ENCODE peak calls at places on chromosomes 6 and 20, in five cellular contexts. M is H9, T is H1, H is trophoblast cell, G is mesenchymal stem cell. A is an unnamed sample.

GRCh38 chr6:123655520-123656306 is 19.0 kb upstream of the TRDN start:
- DNase-seq in M (no peak), T (no peak), H (no peak), G (peak; percentile 22), A (no peak)

GRCh38 chr6:140071115-140071514 is 696.7 kb upstream of the CITED2 start:
- DNase-seq in M (no peak), T (no peak), H (no peak), G (peak; percentile 60), A (no peak)

GRCh38 chr6:157769776-157770430 is 53.1 kb upstream of the SNX9 start:
- DNase-seq in M (no peak), T (no peak), H (no peak), G (no peak), A (no peak)

GRCh38 chr20:11432407-11432806 is 485.3 kb upstream of the BTBD3 start:
- DNase-seq in M (no peak), T (no peak), H (no peak), G (peak; percentile 46), A (no peak)

GRCh38 chr20:20695250-20695816 is 17.1 kb downstream of the RALGAPA2 start:
- DNase-seq in M (no peak), T (no peak), H (peak; percentile 23), G (no peak), A (no peak)

GRCh38 chr20:63123326-63123725 is 92.6 kb downstream of the YTHDF1 start:
- DNase-seq in M (peak; percentile 23), T (no peak), H (no peak), G (no peak), A (no peak)

GRCh38 chr6:151765444-151765886 is 42.0 kb upstream of the ESR1 start:
- DNase-seq in M (no peak), T (no peak), H (peak; percentile 77), G (peak; percentile 71), A (peak; percentile 57)

GRCh38 chr6:151081658-151082057 is 158.1 kb upstream of the AKAP12 start:
- DNase-seq in M (no peak), T (no peak), H (no peak), G (no peak), A (no peak)

GRCh38 chr6:116099036-116099435 is 1.6 kb upstream of the NT5DC1 start:
- DNase-seq in M (no peak), T (no peak), H (no peak), G (no peak), A (no peak)

GRCh38 chr20:24959591-24960301 is 10.7 kb downstream of the CST7 start:
- DNase-seq in M (peak; percentile 17), T (no peak), H (no peak), G (no peak), A (no peak)

GRCh38 chr6:39339111-39339510 is 16.6 kb upstream of the KCNK16 start:
- DNase-seq in M (no peak), T (no peak), H (no peak), G (peak; percentile 45), A (no peak)
- H2BK12ac ChIP-seq in M (no peak overlapping the region), T (no peak overlapping the region), H (no peak overlapping the region), G (peak overlapping the region; percentile 61), A (no peak overlapping the region)

DNA sequence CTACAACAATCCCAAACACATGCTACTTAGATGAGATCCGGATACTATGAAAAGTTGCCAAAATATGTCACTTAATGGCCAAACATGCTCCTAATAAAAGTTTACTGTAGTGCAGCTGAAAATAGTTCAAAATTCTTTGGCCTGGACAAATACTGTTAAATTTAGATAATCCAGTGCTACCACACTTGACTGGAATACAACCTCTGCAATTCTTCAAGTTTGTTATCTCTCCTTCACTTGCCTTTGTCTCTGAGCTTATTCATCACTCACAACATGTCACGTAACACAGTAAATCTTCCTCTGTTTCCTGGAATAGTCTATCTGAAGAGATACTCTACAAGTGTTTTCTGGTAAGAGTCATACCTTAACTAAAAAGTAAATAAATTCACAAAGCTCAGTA is 10.5 kb upstream of the PLN start:
- DNase-seq in M (no peak), T (no peak), H (no peak), G (peak; percentile 37), A (no peak)
- H2BK12ac ChIP-seq in M (no peak overlapping the region), T (no peak overlapping the region), H (no peak overlapping the region), G (no peak overlapping the region), A (no peak overlapping the region)

DNA sequence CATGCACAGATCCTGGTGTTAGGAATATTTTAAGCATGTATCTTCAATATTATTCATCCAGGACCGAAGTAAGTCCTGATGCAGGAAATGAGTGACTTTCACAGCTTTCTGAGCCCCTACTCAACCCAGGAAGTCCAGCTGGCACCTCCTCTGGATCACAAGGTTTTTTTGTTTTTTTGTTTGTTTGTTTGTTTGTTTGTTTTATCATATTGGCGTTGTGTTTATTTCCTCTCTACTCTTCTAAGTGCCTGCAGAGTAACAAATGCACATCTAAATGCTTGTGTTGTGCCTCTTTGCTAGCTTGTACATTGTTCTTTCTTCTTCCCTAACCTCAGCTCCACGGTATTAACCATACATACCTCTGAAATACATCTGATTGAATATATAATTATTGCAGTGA is 594.3 kb upstream of the ADGRB3 start:
- DNase-seq in M (no peak), T (no peak), H (no peak), G (no peak), A (no peak)
- H2BK12ac ChIP-seq in M (peak overlapping the region; percentile 97), T (peak overlapping the region; percentile 95), H (no peak overlapping the region), G (no peak overlapping the region), A (no peak overlapping the region)

DNA sequence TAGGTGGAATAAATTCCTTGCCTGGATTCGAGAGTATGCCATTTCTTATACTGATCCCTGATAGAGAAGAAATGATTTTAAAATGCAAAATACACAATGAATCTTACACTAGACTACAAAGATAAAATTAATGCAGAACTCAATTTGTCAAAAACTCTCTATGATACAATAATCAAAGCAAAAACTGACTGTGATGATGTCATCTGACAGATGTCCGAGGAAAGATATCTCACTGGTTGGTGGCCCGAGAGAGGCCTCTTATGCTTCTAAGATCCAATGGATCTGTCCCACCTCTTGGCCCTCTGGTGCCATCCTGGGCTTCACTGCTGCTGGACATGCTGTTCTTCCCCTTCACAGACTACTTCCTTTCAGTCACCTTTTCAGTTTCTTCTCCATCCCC is 14.4 kb upstream of the GSTA4 start:
- DNase-seq in M (no peak), T (no peak), H (no peak), G (no peak), A (no peak)
- H2BK12ac ChIP-seq in M (no peak overlapping the region), T (no peak overlapping the region), H (no peak overlapping the region), G (no peak overlapping the region), A (no peak overlapping the region)

GRCh38 chr6:154683756-154684523 is 49.3 kb upstream of the SCAF8 start:
- DNase-seq in M (no peak), T (no peak), H (no peak), G (peak; percentile 48), A (no peak)
- H2BK12ac ChIP-seq in M (no peak overlapping the region), T (no peak overlapping the region), H (no peak overlapping the region), G (no peak overlapping the region), A (no peak overlapping the region)

A was measured in neuronal stem cell.